ENCODE peak calls at places on chromosomes 2 and 18, in eight cellular contexts. C, K, J, Y, H, V, S and B are unnamed samples.

GRCh38 chr2:176392125-176392704 is 123.0 kb downstream of the MTX2 start:
- DNase-seq in K (no peak), J (peak), V (peak), C (no peak), S (no peak), Y (peak), H (no peak), B (no peak)

GRCh38 chr2:201182650-201183372 is at the start of gene CASP10:
- DNase-seq in H (no peak), K (peak), S (no peak), J (peak), Y (peak), V (peak), C (no peak), B (peak)

GRCh38 chr2:36534275-36534799 is 63.6 kb downstream of the FEZ2 start:
- DNase-seq in Y (no peak), K (no peak), C (no peak), J (no peak), H (no peak), S (no peak), V (no peak), B (no peak)

GRCh38 chr18:49762191-49763077 is 50.9 kb downstream of the ACAA2 start:
- DNase-seq in H (peak), Y (no peak), K (no peak), J (no peak), V (no peak), C (no peak), S (no peak), B (no peak)

GRCh38 chr2:239014897-239015768 is 167.2 kb downstream of the TWIST2 start:
- DNase-seq in V (no peak), S (no peak), C (no peak), Y (no peak), J (no peak), K (no peak), H (no peak), B (no peak)

GRCh38 chr2:52115750-52116149 is 1083.8 kb upstream of the NRXN1 start:
- DNase-seq in J (no peak), Y (no peak), S (no peak), V (no peak), K (no peak), H (no peak), C (no peak), B (no peak)

GRCh38 chr18:48955528-48956261 is 4.9 kb upstream of the SMAD7 start:
- DNase-seq in C (peak), V (peak), K (peak), J (peak), Y (peak), H (peak), S (no peak), B (peak)

GRCh38 chr2:20624156-20624883 is 26.6 kb downstream of the HS1BP3 start:
- DNase-seq in V (no peak), C (no peak), S (no peak), J (no peak), K (no peak), H (peak), Y (no peak), B (no peak)

GRCh38 chr2:223560704-223561435 is 41.3 kb downstream of the SCG2 start:
- DNase-seq in C (no peak), K (no peak), J (peak), V (no peak), S (no peak), H (no peak), Y (peak), B (peak)

GRCh38 chr2:219713110-219713509 is 85.7 kb downstream of the SLC4A3 start:
- DNase-seq in C (no peak), S (no peak), J (peak), K (no peak), Y (peak), V (peak), H (no peak), B (peak)

GRCh38 chr2:25276569-25277465 is 64.9 kb downstream of the DNMT3A start:
- DNase-seq in H (no peak), Y (no peak), V (peak), C (no peak), K (peak), J (no peak), S (no peak), B (no peak)

GRCh38 chr2:145503511-145503910 is 983.6 kb upstream of the ZEB2 start:
- DNase-seq in H (no peak), K (peak), V (no peak), J (no peak), C (no peak), S (no peak), Y (peak), B (no peak)

GRCh38 chr2:63192169-63192888 is 141.7 kb downstream of the OTX1 start:
- DNase-seq in C (no peak), K (peak), S (no peak), H (no peak), Y (no peak), J (no peak), V (no peak), B (no peak)

GRCh38 chr18:10892801-10893595 is 256.4 kb downstream of the PIEZO2 start:
- DNase-seq in S (no peak), K (no peak), C (no peak), H (no peak), V (peak), Y (peak), J (no peak), B (peak)

GRCh38 chr2:73920577-73921545 is 5.8 kb upstream of the DGUOK start:
- DNase-seq in S (no peak), Y (peak), H (no peak), V (peak), K (peak), J (no peak), C (no peak), B (no peak)

GRCh38 chr2:21055879-21056790 is 12.3 kb upstream of the APOB start:
- DNase-seq in K (peak), V (no peak), H (no peak), J (no peak), S (no peak), Y (no peak), C (no peak), B (no peak)

GRCh38 chr2:241539616-241540374 is 18.8 kb upstream of the BOK start:
- DNase-seq in V (no peak), H (no peak), Y (no peak), K (no peak), J (no peak), C (no peak), S (no peak), B (no peak)

GRCh38 chr18:35050638-35051287 is 9.6 kb downstream of the MAPRE2 start:
- DNase-seq in S (no peak), K (no peak), V (peak), Y (no peak), C (no peak), J (no peak), H (no peak), B (peak)

GRCh38 chr2:206433201-206433600 is 10.1 kb upstream of the ADAM23 start:
- DNase-seq in H (no peak), K (no peak), V (no peak), S (no peak), Y (no peak), C (no peak), J (no peak), B (no peak)

GRCh38 chr2:144137705-144138428 is 382.1 kb downstream of the ZEB2 start:
- DNase-seq in J (peak), S (peak), H (no peak), Y (peak), V (no peak), K (no peak), C (no peak), B (peak)

DNA sequence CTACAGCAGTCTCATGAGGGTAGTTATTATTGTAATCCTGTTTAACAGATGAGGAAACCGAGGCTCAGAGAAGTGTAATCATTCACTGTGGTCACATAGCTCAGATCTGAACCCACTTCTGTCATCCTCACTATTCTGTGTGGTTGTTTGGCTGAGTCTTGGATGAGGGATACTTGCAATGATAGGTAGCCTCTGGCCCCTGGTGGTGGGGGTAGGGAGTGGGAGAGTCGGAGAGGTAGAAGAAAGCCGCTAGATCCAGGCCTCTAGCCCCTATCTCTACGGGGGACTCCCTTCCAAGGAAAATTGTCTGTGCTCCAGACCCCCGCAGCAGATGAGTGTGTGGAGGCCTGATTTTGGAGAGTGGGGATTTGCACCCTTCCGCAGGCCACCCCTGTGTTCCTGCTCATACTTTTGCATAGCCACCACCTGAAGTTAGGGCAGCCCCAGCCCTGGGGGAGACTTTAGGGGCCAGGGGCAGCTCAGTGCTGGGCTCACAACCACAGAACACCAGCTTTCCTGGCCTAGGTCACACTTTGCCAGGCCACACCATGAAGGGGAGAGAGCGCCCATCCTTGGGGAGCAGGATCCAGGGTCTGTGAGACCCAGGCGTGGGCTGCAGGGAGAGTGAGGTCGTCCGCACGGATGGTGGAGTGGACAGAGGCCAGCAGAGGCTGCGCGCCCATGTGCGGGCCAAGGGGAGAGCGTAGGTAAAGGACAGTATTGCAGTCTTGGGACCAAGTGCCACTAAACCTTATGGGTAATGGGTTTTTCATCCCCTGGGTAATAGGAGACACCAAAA is 148.1 kb downstream of the GLI2 start:
- DNase-seq in K (no peak), V (no peak), S (no peak), Y (no peak), C (no peak), J (no peak), H (no peak), B (no peak)
- TF ChIP-seq CTCF in K (no peak), V (no peak), S (no peak), Y (no peak), C (no peak), J (no peak), H (no peak), B (no peak)

GRCh38 chr2:172438741-172439508 is 11.5 kb downstream of the ITGA6 start:
- DNase-seq in C (no peak), V (peak), S (no peak), J (peak), H (no peak), K (no peak), Y (peak), B (peak)
- H3K4me3 ChIP-seq in C (no peak), V (no peak), S (no peak), J (no peak), H (no peak), K (no peak), Y (no peak), B (no peak)

GRCh38 chr18:23949863-23950262 is 64.7 kb upstream of the TTC39C start:
- DNase-seq in V (no peak), K (no peak), Y (no peak), H (no peak), C (no peak), J (no peak), S (no peak), B (no peak)
- TF ChIP-seq CTCF in V (no peak), K (no peak), Y (no peak), H (no peak), C (no peak), J (no peak), S (no peak), B (no peak)

GRCh38 chr2:44934962-44935853 is 6.3 kb upstream of the SIX3 start:
- DNase-seq in V (no peak), S (no peak), Y (no peak), H (no peak), C (no peak), J (no peak), K (no peak), B (no peak)
- H3K4me3 ChIP-seq in V (no peak), S (peak), Y (no peak), H (peak), C (peak), J (no peak), K (no peak), B (no peak)

DNA sequence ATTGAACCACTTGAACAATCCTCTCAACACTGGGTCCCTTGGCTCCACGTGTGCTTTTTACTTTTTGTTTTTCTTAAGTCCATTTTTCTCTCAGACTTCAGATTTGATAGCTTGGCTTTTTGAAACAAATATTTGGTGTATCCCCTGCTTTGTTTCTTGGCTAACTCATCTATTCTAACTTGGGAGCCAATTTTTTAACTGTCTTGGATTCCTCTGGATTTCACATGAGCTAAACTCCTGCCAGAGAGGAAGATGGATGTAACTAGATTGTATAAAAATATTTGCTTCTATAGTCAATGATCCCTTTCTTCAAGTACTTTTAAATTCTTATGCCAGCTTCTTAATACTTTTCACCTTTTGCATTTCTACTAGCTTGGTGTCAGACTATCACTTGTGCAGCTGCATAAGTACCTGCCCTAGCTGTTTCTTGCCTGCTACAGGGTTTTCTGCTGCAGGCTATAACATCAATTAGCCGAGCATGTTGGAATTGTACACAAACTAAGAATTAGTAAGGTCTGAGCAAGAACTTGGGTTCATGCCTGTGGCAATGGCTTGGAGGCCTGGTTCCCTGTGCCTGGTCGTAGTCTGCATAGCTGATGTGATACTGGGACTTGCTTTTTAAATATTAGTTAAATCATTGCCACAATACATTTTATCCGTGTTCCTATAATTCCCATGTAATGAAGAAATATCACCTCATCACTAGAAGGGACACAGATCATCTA is 281.5 kb downstream of the EN1 start:
- DNase-seq in K (no peak), C (no peak), H (no peak), V (no peak), J (no peak), Y (no peak), S (no peak), B (no peak)
- TF ChIP-seq CTCF in K (no peak), C (no peak), H (no peak), V (no peak), J (no peak), Y (no peak), S (no peak), B (no peak)

GRCh38 chr2:174327559-174327897 is 7.2 kb upstream of the SP9 start:
- DNase-seq in S (no peak), Y (no peak), V (no peak), H (no peak), C (no peak), K (no peak), J (no peak), B (no peak)

GRCh38 chr2:174327958-174328308 is 6.8 kb upstream of the SP9 start:
- DNase-seq in H (no peak), C (no peak), V (no peak), Y (no peak), J (no peak), S (no peak), K (no peak), B (no peak)

GRCh38 chr2:174328309-174329156 is 6.2 kb upstream of the SP9 start:
- DNase-seq in C (no peak), K (peak), S (no peak), J (no peak), Y (no peak), V (no peak), H (no peak), B (no peak)

GRCh38 chr2:174325932-174326879 is 8.5 kb upstream of the SP9 start:
- DNase-seq in K (no peak), S (no peak), Y (peak), H (no peak), J (no peak), V (peak), C (no peak), B (no peak)

DNA sequence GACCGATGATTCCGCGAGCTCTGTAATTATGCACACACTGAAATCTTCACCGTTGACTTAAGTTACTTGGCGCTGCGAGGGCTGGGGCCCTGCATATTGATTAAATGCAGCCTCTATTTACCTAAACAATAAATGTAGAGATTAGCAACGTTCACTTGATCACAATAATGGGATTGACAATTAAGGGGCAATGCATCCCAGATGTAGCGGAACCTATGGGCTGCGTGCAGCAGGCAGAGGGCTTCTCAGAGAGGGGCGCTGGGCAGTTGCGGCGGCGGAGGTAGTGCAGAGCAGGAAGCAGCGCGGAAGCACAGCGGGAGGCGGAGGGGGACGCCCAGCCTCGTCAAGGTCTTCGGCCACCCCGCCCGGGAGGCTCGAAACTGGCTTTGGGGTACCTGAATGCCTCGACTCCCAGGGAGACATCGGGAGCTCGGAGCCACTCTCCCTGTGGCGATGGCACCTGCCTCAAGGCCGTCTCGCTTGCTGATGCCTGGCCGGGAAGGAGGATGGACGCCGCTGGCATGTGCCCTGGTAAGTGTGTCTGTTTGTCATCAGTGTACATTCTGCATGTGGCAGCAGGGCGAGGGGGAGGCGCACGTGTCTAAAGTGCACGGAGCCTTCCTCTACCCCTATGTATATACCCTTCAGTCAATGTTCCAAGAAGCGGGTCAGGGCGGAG is 7.7 kb upstream of the SP9 start:
- DNase-seq in V (no peak), H (no peak), J (no peak), C (no peak), Y (no peak), S (no peak), K (no peak), B (no peak)
- H3K4me3 ChIP-seq in V (peak), H (peak), J (peak), C (peak), Y (no peak), S (peak), K (peak), B (peak)

DNA sequence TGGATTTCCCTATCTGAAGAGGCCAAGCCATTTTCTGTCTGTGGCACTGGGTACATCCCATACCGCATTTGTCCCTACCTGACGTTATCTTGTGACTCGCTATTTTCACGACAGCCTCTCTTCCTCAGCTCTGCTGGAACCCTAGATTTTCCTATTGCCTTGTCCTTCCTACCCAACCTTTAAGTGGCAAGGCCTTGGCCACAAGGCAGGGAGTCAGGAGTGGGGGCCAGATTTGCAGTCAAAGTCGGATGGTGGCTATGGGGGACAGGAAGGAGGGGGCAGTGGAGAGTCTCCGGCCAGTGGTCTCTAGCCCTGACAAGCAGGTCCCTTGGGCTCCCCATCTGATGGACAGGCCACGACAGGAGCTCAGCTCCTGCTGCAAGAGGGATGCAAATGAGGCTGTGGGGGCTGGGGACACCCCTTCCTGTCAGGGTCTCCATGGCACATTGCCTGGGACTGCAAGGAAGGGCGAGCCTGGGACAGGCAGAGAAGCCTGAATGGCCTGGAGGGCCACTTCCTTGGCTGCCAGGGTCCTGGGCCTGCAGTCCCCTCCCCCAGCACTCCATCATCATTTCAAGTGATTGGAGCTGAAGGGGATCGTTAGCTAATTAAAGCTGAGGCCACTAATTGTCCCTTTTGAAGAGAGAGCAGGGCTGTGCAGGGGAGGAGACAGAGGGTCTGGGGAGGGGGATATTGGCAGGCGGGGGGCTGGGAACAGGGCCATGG is 6.2 kb upstream of the ECEL1 start:
- DNase-seq in K (no peak), C (no peak), J (no peak), Y (no peak), S (no peak), V (no peak), H (no peak), B (no peak)
- TF ChIP-seq CTCF in K (no peak), C (no peak), J (no peak), Y (no peak), S (no peak), V (no peak), H (no peak), B (no peak)

GRCh38 chr2:99860720-99861375 is 281.5 kb downstream of the AFF3 start:
- DNase-seq in K (no peak), S (no peak), Y (peak), J (no peak), C (no peak), V (no peak), H (no peak), B (no peak)
- H3K4me3 ChIP-seq in K (no peak), S (no peak), Y (no peak), J (no peak), C (no peak), V (no peak), H (no peak), B (no peak)

GRCh38 chr2:231946241-231946814 is 15.2 kb upstream of the DIS3L2 start:
- DNase-seq in J (no peak), H (no peak), C (no peak), Y (no peak), S (no peak), K (no peak), V (no peak), B (no peak)
- TF ChIP-seq CTCF in J (no peak), H (no peak), C (no peak), Y (no peak), S (no peak), K (no peak), V (no peak), B (no peak)